ENCODE peak calls at places on chromosomes 7 and 10, in eight cellular contexts. T is HCT116, M is uterus, U is Peyer's patch, K is suprapubic skin, Q is stomach, R is right lobe of liver, Z is prostate gland. L is an unnamed sample.

GRCh38 chr10:70970830-70971229 is 82.5 kb upstream of the PCBD1 start:
- DNase-seq in T (no peak), M (no peak), U (no peak), K (no peak), Q (no peak), R (no peak), Z (no peak), L (no peak)

GRCh38 chr7:101973130-101973529 is 155.7 kb downstream of the CUX1 start:
- DNase-seq in T (no peak), M (peak), U (no peak), K (no peak), Q (no peak), R (no peak), Z (no peak), L (no peak)

GRCh38 chr10:7409045-7409731 is 1.6 kb downstream of the SFMBT2 start:
- DNase-seq in T (no peak), M (peak), U (peak), K (no peak), Q (no peak), R (peak), Z (peak), L (peak)

GRCh38 chr7:155438778-155439177 is 19.2 kb upstream of the EN2 start:
- DNase-seq in T (no peak), M (no peak), U (no peak), K (no peak), Q (no peak), R (no peak), Z (no peak), L (no peak)

GRCh38 chr7:44636926-44637325 is 30.5 kb downstream of the OGDH start:
- DNase-seq in T (no peak), M (no peak), U (no peak), K (no peak), Q (no peak), R (peak), Z (no peak), L (no peak)

GRCh38 chr7:38229386-38229785 is 44.0 kb downstream of the TARP start:
- DNase-seq in T (no peak), M (peak), U (no peak), K (no peak), Q (no peak), R (no peak), Z (no peak), L (no peak)

GRCh38 chr10:116183733-116184447 is 89.1 kb downstream of the GFRA1 start:
- DNase-seq in T (no peak), M (no peak), U (no peak), K (no peak), Q (no peak), R (no peak), Z (no peak), L (no peak)

GRCh38 chr7:2516194-2516555 is 3.4 kb upstream of the LFNG start:
- DNase-seq in T (no peak), M (no peak), U (no peak), K (no peak), Q (no peak), R (no peak), Z (no peak), L (no peak)

GRCh38 chr10:132685121-132685891 is 100.6 kb downstream of the NKX6-2 start:
- DNase-seq in T (no peak), M (no peak), U (peak), K (peak), Q (peak), R (peak), Z (peak), L (no peak)

GRCh38 chr10:25701651-25702050 is 232.4 kb upstream of the MYO3A start:
- DNase-seq in T (no peak), M (no peak), U (no peak), K (no peak), Q (no peak), R (no peak), Z (no peak), L (no peak)

GRCh38 chr7:137943132-137943551 is 58.7 kb downstream of the CREB3L2 start:
- DNase-seq in T (no peak), M (peak), U (no peak), K (no peak), Q (no peak), R (no peak), Z (no peak), L (peak)

GRCh38 chr10:47266602-47267001 is 33.4 kb upstream of the GDF10 start:
- DNase-seq in T (no peak), M (no peak), U (no peak), K (peak), Q (no peak), R (peak), Z (no peak), L (no peak)

GRCh38 chr10:29131952-29132820 is 156.7 kb upstream of the LYZL1 start:
- DNase-seq in T (no peak), M (no peak), U (no peak), K (no peak), Q (no peak), R (no peak), Z (no peak), L (no peak)

GRCh38 chr10:33193057-33193866 is 141.2 kb downstream of the NRP1 start:
- DNase-seq in T (peak), M (peak), U (peak), K (peak), Q (peak), R (peak), Z (peak), L (peak)

GRCh38 chr10:70132098-70133029 is at the start of gene AIFM2:
- DNase-seq in T (peak), M (peak), U (peak), K (peak), Q (peak), R (peak), Z (peak), L (peak)

GRCh38 chr10:89279449-89279869 is 22.4 kb upstream of the IFIT2 start:
- DNase-seq in T (no peak), M (no peak), U (no peak), K (no peak), Q (peak), R (no peak), Z (no peak), L (no peak)

GRCh38 chr10:59222788-59223187 is 46.3 kb downstream of the PHYHIPL start:
- DNase-seq in T (no peak), M (no peak), U (no peak), K (no peak), Q (no peak), R (no peak), Z (no peak), L (no peak)

GRCh38 chr7:152924826-152925411 is 165.4 kb downstream of the ACTR3B start:
- DNase-seq in T (no peak), M (no peak), U (no peak), K (no peak), Q (no peak), R (no peak), Z (no peak), L (no peak)

GRCh38 chr7:1441615-1442354 is 17.5 kb downstream of the MICALL2 start:
- DNase-seq in T (no peak), M (no peak), U (no peak), K (no peak), Q (no peak), R (no peak), Z (no peak), L (no peak)

GRCh38 chr7:2036786-2037185 is 196.0 kb downstream of the MAD1L1 start:
- DNase-seq in T (no peak), M (no peak), U (no peak), K (peak), Q (no peak), R (no peak), Z (no peak), L (no peak)

GRCh38 chr7:139058963-139059362 is 23.1 kb upstream of the ZC3HAV1L start:
- DNase-seq in T (no peak), M (no peak), U (no peak), K (no peak), Q (no peak), R (no peak), Z (no peak), L (no peak)

GRCh38 chr10:27537812-27538211 is 33.7 kb downstream of the RAB18 start:
- DNase-seq in T (no peak), M (no peak), U (no peak), K (no peak), Q (no peak), R (no peak), Z (no peak), L (no peak)

GRCh38 chr10:110147961-110148360 is 59.4 kb upstream of the MXI1 start:
- DNase-seq in T (no peak), M (no peak), U (no peak), K (no peak), Q (no peak), R (no peak), Z (no peak), L (no peak)

GRCh38 chr7:67821116-67821515 is 824.5 kb downstream of the TYW1 start:
- DNase-seq in T (no peak), M (no peak), U (no peak), K (no peak), Q (no peak), R (no peak), Z (no peak), L (no peak)

GRCh38 chr7:24778543-24779282 is 21.4 kb upstream of the GSDME start:
- DNase-seq in T (no peak), M (no peak), U (no peak), K (peak), Q (no peak), R (no peak), Z (no peak), L (peak)

GRCh38 chr7:26397326-26397725 is 105.7 kb downstream of the SNX10 start:
- DNase-seq in T (no peak), M (no peak), U (no peak), K (no peak), Q (no peak), R (no peak), Z (no peak), L (no peak)

GRCh38 chr10:132974886-132975881 is 32.8 kb upstream of the CFAP46 start:
- DNase-seq in T (no peak), M (no peak), U (no peak), K (peak), Q (no peak), R (no peak), Z (no peak), L (no peak)

GRCh38 chr7:1520574-1521234 is 9.8 kb upstream of the MAFK start:
- DNase-seq in T (peak), M (no peak), U (no peak), K (no peak), Q (no peak), R (no peak), Z (no peak), L (no peak)

GRCh38 chr10:85641479-85641967 is 725.1 kb downstream of the GRID1 start:
- DNase-seq in T (peak), M (no peak), U (no peak), K (no peak), Q (no peak), R (no peak), Z (no peak), L (no peak)

GRCh38 chr7:71775648-71776047 is 636.5 kb downstream of the CALN1 start:
- DNase-seq in T (no peak), M (no peak), U (no peak), K (no peak), Q (no peak), R (no peak), Z (no peak), L (no peak)

GRCh38 chr7:94012748-94013147 is 8.6 kb upstream of the BET1 start:
- DNase-seq in T (no peak), M (no peak), U (no peak), K (no peak), Q (no peak), R (no peak), Z (no peak), L (no peak)

DNA sequence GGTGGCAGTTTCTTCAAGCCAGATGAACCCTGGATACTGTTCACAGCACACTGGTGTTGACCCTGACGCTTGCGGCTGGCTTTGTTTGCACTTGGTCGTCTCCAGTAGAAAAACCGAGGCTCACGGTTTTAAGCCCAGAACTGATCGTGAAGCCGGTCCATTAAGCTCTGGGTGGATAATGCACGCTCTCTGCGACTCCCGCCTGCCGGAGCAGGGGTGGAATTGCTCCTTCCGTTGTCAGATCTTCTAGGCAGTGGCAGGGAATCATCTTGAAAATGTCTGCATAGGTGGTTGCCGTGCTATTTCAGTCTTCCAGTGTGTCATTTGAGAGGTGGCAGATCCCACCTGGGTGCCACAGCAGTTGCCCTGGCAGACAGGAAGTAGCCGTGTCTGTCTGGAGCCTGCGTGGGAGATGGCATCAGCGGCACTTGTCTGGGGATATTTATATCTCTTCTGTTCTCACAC is 35.9 kb upstream of the AP5Z1 start:
- DNase-seq in T (no peak), M (peak), U (no peak), K (no peak), Q (peak), R (peak), Z (no peak), L (no peak)
- TF ChIP-seq CTCF in T (no peak), M (peak), U (no peak), K (no peak), Q (peak), R (peak), Z (no peak), L (no peak)

GRCh38 chr7:129361771-129362170 is 72.5 kb upstream of the STRIP2 start:
- DNase-seq in T (no peak), M (no peak), U (no peak), K (no peak), Q (no peak), R (no peak), Z (no peak), L (no peak)

GRCh38 chr7:129359176-129359575 is 75.1 kb upstream of the STRIP2 start:
- DNase-seq in T (no peak), M (no peak), U (no peak), K (no peak), Q (no peak), R (no peak), Z (no peak), L (no peak)

GRCh38 chr7:129356176-129356575 is 78.1 kb upstream of the STRIP2 start:
- DNase-seq in T (no peak), M (no peak), U (no peak), K (no peak), Q (no peak), R (no peak), Z (no peak), L (no peak)

GRCh38 chr7:129362528-129362927 is 71.7 kb upstream of the STRIP2 start:
- DNase-seq in T (no peak), M (no peak), U (no peak), K (no peak), Q (no peak), R (no peak), Z (no peak), L (no peak)

GRCh38 chr7:129359641-129360040 is 74.6 kb upstream of the STRIP2 start:
- DNase-seq in T (no peak), M (no peak), U (no peak), K (no peak), Q (no peak), R (no peak), Z (no peak), L (no peak)
- TF ChIP-seq POLR2A in T (no peak), M (no peak), U (no peak), K (no peak), Q (no peak), R (no peak), Z (no peak), L (no peak)

GRCh38 chr7:143504937-143505297 is 27.2 kb downstream of the TAS2R41 start:
- DNase-seq in T (no peak), M (no peak), U (no peak), K (no peak), Q (no peak), R (no peak), Z (no peak), L (no peak)
- TF ChIP-seq CTCF in T (peak), M (no peak), U (no peak), K (no peak), Q (no peak), R (peak), Z (no peak), L (no peak)

DNA sequence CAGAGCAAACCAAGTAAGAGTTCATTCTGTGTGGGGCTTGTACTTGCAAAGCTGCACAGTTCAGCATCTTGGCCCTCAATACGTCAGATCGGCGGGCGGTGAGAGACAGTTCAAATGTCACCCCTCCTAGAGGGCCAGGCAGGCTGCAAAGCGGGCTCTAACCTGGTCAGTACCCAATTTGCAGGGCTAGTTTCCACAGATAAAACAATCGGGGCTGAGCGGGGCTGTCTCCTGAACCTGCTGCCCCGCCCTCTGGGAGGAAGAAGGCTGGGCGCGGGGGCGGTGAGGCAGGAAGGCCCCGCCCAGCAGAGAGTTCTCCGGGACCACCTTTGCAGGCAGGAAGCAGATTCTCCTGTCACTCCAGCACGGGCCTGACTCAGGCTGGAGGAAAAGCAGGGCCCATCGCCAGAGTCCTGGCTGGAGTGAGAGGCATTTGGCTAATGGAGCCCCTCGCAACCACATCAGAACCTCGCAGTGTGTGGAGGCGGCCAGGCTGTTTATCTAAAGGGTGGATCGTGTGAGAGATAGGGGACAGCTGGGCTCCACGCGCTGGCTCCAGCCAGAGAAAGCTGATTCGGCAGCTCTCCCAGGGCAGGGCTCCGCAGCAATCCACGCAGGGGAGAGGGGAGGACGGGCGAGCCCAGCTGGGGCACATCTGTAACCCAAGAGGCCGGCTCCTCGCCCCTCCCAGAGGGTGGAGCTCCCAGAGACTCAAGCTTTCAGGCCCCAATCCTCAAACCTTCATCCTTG is 83.1 kb downstream of the SH3PXD2A start:
- DNase-seq in T (peak), M (peak), U (peak), K (peak), Q (peak), R (no peak), Z (peak), L (peak)
- TF ChIP-seq POLR2A in T (peak), M (peak), U (no peak), K (no peak), Q (no peak), R (no peak), Z (peak), L (no peak)